ENCODE peak calls at places on chromosomes 3 and 15, in eight cellular contexts. I is hepatocyte, Q is pancreas, N is lower leg skin, M is foreskin fibroblast, B is lower lobe of right lung, P is bronchial epithelial cell, G is heart right ventricle. J is an unnamed sample.

GRCh38 chr3:38331257-38332022 is 15.1 kb upstream of the XYLB start:
- DNase-seq in B (no peak), M (no peak), G (no peak), I (no peak), P (no peak), Q (no peak), N (no peak), J (no peak)

GRCh38 chr3:49461443-49462171 is 8.5 kb upstream of the DAG1 start:
- DNase-seq in I (no peak), P (peak; percentile 33), G (no peak), N (no peak), B (no peak), Q (no peak), M (no peak), J (no peak)

GRCh38 chr15:59394166-59394661 is 21.5 kb upstream of the MYO1E start:
- DNase-seq in G (no peak), N (no peak), Q (no peak), B (no peak), P (peak; percentile 38), M (no peak), I (no peak), J (no peak)

GRCh38 chr3:64163755-64164148 is 61.5 kb downstream of the PRICKLE2 start:
- DNase-seq in M (peak; percentile 81), N (no peak), P (peak; percentile 92), G (no peak), B (no peak), I (peak; percentile 65), Q (no peak), J (peak; percentile 73)

GRCh38 chr3:105865867-105866350 is 2.9 kb downstream of the CBLB start:
- DNase-seq in B (no peak), Q (no peak), I (no peak), N (no peak), P (no peak), G (no peak), M (no peak), J (no peak)

GRCh38 chr3:179791793-179792192 is 139.0 kb downstream of the USP13 start:
- DNase-seq in Q (no peak), N (no peak), M (no peak), B (no peak), P (no peak), I (no peak), G (no peak), J (no peak)

GRCh38 chr3:128226794-128227399 is 73.6 kb downstream of the EEFSEC start:
- DNase-seq in I (peak; percentile 28), P (no peak), B (no peak), M (peak; percentile 13), N (no peak), Q (peak; percentile 82), G (peak; percentile 49), J (no peak)

GRCh38 chr15:78739996-78740903 is 71.0 kb downstream of the ADAMTS7 start:
- DNase-seq in B (peak; percentile 72), N (no peak), Q (peak; percentile 92), P (peak; percentile 40), G (no peak), I (peak; percentile 68), M (no peak), J (no peak)

GRCh38 chr3:188927971-188928370 is 243.8 kb upstream of the TPRG1 start:
- DNase-seq in N (no peak), M (no peak), B (no peak), G (no peak), I (no peak), P (no peak), Q (no peak), J (no peak)

GRCh38 chr3:188727052-188727451 is 444.7 kb upstream of the TPRG1 start:
- DNase-seq in G (no peak), P (no peak), B (no peak), I (no peak), Q (no peak), N (no peak), M (no peak), J (no peak)

GRCh38 chr15:82802497-82802896 is 3.4 kb downstream of the FSD2 start:
- DNase-seq in B (no peak), P (no peak), M (no peak), I (no peak), G (no peak), Q (no peak), N (no peak), J (no peak)
- H3K4me3 ChIP-seq in B (no peak overlapping the region), P (no peak overlapping the region), M (no peak overlapping the region), I (no peak overlapping the region), G (peak overlapping the region; percentile 29), Q (no peak overlapping the region), N (no peak overlapping the region), J (no peak overlapping the region)

GRCh38 chr3:10992017-10992945 is at the start of gene SLC6A1:
- DNase-seq in Q (no peak), G (peak; percentile 39), M (no peak), P (no peak), B (no peak), N (no peak), I (peak; percentile 15), J (no peak)
- H3K4me3 ChIP-seq in Q (peak within 1 kb of the TSS; percentile 18), G (peak within 1 kb of the TSS; percentile 25), M (peak within 1 kb of the TSS; percentile 15), P (no peak within 1 kb of the TSS), B (peak within 1 kb of the TSS; percentile 39), N (no peak within 1 kb of the TSS), I (no peak within 1 kb of the TSS), J (peak within 1 kb of the TSS; percentile 20)

DNA sequence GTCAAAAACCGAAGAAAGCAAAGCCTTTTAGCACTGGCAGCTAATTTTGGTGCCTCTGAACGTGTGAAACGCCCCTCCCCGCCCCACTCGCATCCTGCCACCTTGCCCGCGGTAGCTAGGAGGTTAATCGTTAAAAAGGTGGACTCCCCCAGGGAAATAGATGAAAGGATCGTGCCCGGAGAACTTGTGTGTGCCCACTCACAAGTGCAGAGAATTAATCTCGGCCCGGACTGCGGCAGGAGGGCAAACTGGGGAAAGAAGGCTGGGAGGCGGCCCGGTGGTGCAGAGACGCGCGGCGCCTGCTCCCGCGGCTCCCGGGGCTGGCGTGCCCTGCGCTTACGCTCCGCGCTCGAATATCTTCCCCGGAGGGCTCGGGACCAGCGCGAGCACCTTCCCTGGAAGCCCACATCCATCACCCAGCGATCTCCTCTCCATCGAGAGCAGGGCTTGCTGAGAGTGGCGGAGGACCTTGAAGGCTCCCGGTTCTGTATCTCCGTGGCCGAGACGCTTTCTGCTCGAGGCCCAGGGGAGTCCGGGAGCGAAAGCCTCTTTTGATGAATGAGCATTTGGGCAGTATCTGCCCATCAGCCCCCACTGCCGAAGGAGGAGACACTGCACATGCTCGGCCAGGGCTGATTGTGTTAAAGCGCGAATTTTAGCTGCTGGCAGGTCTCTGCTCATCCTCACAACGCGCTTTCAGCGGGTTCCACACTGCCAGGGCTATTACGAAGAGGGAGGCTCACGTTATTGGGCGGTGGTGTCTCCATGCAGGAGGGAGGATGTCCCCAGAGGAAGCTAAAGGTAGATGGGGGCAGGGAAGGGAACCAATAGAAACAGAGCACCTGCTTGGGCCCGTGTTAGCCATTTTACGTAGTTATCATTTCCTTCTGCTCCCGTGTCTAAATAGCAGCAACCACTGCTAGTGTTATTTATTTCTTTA is 1.3 kb upstream of the SPTSSB start:
- DNase-seq in G (peak; percentile 16), N (no peak), M (peak; percentile 32), P (peak; percentile 9), I (peak; percentile 42), B (peak; percentile 37), Q (peak; percentile 71), J (no peak)
- H3K4me3 ChIP-seq in G (peak overlapping the region; percentile 44), N (peak overlapping the region; percentile 34), M (peak overlapping the region; percentile 60), P (peak overlapping the region; percentile 56), I (peak overlapping the region; percentile 67), B (peak overlapping the region; percentile 56), Q (peak overlapping the region; percentile 33), J (peak overlapping the region; percentile 55)

DNA sequence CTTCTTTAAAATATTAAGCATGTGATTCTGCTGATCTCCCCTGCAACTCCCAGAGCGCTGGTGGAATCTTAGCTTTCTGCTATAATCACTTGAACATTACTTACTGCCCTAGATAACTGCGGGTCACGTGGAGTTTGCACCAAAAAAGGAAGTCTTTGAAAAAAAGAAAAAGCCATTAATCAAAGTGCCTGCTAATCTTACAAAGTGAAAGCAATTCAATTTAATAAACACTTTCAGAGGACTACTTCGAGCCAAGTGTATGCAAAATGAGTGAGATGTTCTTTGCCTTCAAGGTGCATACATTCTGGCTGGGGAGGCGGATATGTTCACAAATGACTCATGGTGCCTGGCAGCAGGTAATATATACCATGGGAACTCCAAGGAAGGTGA is 109.9 kb upstream of the GAP43 start:
- DNase-seq in Q (no peak), N (no peak), G (no peak), P (peak; percentile 41), M (no peak), I (peak; percentile 12), B (no peak), J (no peak)
- H3K4me3 ChIP-seq in Q (peak overlapping the region; percentile 26), N (no peak overlapping the region), G (peak overlapping the region; percentile 42), P (no peak overlapping the region), M (peak overlapping the region; percentile 55), I (no peak overlapping the region), B (peak overlapping the region; percentile 54), J (peak overlapping the region; percentile 53)

DNA sequence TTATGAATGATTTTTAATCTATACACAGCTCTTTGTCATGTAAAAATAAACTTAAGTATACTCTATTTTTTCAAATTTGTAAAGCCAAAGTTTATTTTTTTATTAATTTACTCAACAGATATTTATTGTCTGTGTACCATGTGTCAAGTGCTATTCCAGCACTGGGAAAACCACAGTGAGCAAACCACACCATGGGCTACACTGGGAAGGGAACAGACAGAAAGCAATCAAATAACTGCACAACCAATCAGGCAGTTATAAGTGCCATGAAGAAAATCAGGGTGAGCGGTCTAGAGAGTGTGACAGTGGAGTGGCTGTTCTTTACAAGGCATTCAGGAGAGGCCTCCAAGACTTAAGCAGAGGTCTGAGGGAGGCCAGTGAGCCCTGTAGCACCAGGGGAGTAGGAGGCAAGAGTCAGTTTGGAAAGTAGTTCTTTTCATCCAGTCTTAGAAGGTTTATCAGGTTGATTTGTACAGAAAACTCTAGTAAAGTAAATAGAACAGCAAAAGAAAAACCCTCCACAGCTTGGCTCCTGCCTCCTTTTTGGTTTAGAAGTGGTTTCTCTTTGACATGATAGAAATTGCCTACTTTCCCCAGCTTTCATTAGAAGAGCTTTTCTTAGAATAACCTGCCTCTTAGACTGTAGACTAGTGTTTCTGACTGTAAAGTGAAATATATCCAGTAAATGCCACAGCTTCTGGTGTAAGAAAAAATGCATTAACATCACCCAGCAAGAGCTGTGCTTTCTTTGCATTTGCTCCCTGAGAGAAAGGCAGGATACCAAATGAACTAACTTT is 13.7 kb downstream of the EIF2AK4 start:
- DNase-seq in M (no peak), G (no peak), P (no peak), N (no peak), B (no peak), Q (no peak), I (no peak), J (no peak)
- H3K4me3 ChIP-seq in M (no peak overlapping the region), G (no peak overlapping the region), P (no peak overlapping the region), N (no peak overlapping the region), B (no peak overlapping the region), Q (no peak overlapping the region), I (no peak overlapping the region), J (no peak overlapping the region)

GRCh38 chr3:160099855-160100254 is 111.2 kb downstream of the IL12A start:
- DNase-seq in I (no peak), B (no peak), P (no peak), M (no peak), N (no peak), G (no peak), Q (no peak), J (no peak)
- H3K4me3 ChIP-seq in I (no peak overlapping the region), B (no peak overlapping the region), P (no peak overlapping the region), M (no peak overlapping the region), N (no peak overlapping the region), G (no peak overlapping the region), Q (no peak overlapping the region), J (no peak overlapping the region)

J was measured in skeletal muscle cell.